ENCODE peak calls at places on chromosomes 12 and 14, in four cellular contexts. One of them, this sample, is unnamed.

GRCh38 chr12:13882176-13882575 is 99.2 kb downstream of the GRIN2B start:
- DNase-seq in H1: no peak
- DNase-seq in Peyer's patch: no peak
- DNase-seq in transverse colon: no peak
- DNase-seq in this sample: no peak

GRCh38 chr14:87041290-87042020 is 951.5 kb downstream of the GALC start:
- DNase-seq in Peyer's patch: no peak
- DNase-seq in transverse colon: no peak
- DNase-seq in H1: no peak
- DNase-seq in this sample: no peak

GRCh38 chr14:24335461-24336146 is 733 bp upstream of the ADCY4 start:
- DNase-seq in H1: no peak
- DNase-seq in transverse colon: no peak
- DNase-seq in Peyer's patch: no peak
- DNase-seq in this sample: no peak

GRCh38 chr14:102264355-102264754 is 40.6 kb downstream of the MOK start:
- DNase-seq in transverse colon: no peak
- DNase-seq in Peyer's patch: no peak
- DNase-seq in H1: no peak
- DNase-seq in this sample: no peak

GRCh38 chr12:108618079-108618952 is 15.4 kb downstream of the SELPLG start:
- DNase-seq in transverse colon: peak; percentile 84
- DNase-seq in Peyer's patch: peak; percentile 81
- DNase-seq in H1: peak; percentile 95
- DNase-seq in this sample: no peak

GRCh38 chr12:44367916-44368315 is 508.2 kb downstream of the NELL2 start:
- DNase-seq in H1: no peak
- DNase-seq in transverse colon: no peak
- DNase-seq in Peyer's patch: no peak
- DNase-seq in this sample: no peak

GRCh38 chr14:66380143-66380542 is 106.0 kb upstream of the CCDC196 start:
- DNase-seq in transverse colon: no peak
- DNase-seq in H1: no peak
- DNase-seq in Peyer's patch: no peak
- DNase-seq in this sample: no peak

GRCh38 chr12:68137278-68137930 is 22.1 kb downstream of the IFNG start:
- DNase-seq in Peyer's patch: no peak
- DNase-seq in H1: no peak
- DNase-seq in transverse colon: no peak
- DNase-seq in this sample: no peak

GRCh38 chr12:113622410-113622809 is 150.7 kb upstream of the LHX5 start:
- DNase-seq in transverse colon: no peak
- DNase-seq in Peyer's patch: no peak
- DNase-seq in H1: no peak
- DNase-seq in this sample: no peak

GRCh38 chr14:68506645-68507405 is 286.0 kb downstream of the ZFP36L1 start:
- DNase-seq in Peyer's patch: no peak
- DNase-seq in transverse colon: no peak
- DNase-seq in H1: no peak
- DNase-seq in this sample: no peak

GRCh38 chr12:66066929-66067281 is 63.6 kb downstream of the LLPH start:
- DNase-seq in transverse colon: no peak
- DNase-seq in Peyer's patch: no peak
- DNase-seq in H1: no peak
- DNase-seq in this sample: no peak

GRCh38 chr12:57896437-57897201 is 44.7 kb upstream of the ATP23 start:
- DNase-seq in Peyer's patch: peak; percentile 83
- DNase-seq in H1: peak; percentile 80
- DNase-seq in transverse colon: peak; percentile 79
- DNase-seq in this sample: no peak

GRCh38 chr12:72570601-72571000 is 298.4 kb downstream of the TRHDE start:
- DNase-seq in Peyer's patch: no peak
- DNase-seq in transverse colon: no peak
- DNase-seq in H1: peak; percentile 63
- DNase-seq in this sample: no peak

GRCh38 chr12:21962821-21963220 is 21.6 kb upstream of the ABCC9 start:
- DNase-seq in transverse colon: no peak
- DNase-seq in Peyer's patch: no peak
- DNase-seq in H1: no peak
- DNase-seq in this sample: no peak

GRCh38 chr14:49863483-49864262 is 11.1 kb upstream of the NEMF start:
- DNase-seq in H1: no peak
- DNase-seq in Peyer's patch: no peak
- DNase-seq in transverse colon: no peak
- DNase-seq in this sample: no peak

GRCh38 chr12:120365675-120366340 is 3.2 kb downstream of the MSI1 start:
- DNase-seq in H1: no peak
- DNase-seq in transverse colon: peak; percentile 76
- DNase-seq in Peyer's patch: peak; percentile 79
- DNase-seq in this sample: no peak
- H3K4me1 ChIP-seq in H1: peaks cover 41% of the 10 kb centered on the region
- H3K4me1 ChIP-seq in transverse colon: peaks cover 39% of the 10 kb centered on the region
- H3K4me1 ChIP-seq in Peyer's patch: no peaks in the 10 kb centered on the region
- H3K4me1 ChIP-seq in this sample: peaks cover 44% of the 10 kb centered on the region

DNA sequence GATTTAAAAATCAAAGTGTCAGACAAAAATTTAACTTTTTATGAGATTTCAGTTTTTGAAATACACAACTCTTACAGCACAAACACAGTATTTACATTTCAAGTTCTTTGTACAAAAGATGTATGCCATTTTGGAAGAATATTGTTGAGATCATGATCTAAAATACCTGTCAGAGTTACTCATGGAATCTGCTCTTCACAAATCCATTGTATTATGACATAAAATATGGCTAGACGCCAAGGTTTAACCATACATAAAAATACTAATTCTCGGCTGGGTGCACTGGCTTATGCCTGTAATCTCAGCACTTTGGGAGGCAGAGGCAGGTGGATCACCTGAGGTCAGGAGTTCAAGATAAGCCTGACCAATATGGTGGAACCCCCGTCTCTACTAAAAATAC is 6.2 kb upstream of the SYCP3 start:
- DNase-seq in H1: no peak
- DNase-seq in transverse colon: no peak
- DNase-seq in Peyer's patch: no peak
- DNase-seq in this sample: no peak
- H3K4me1 ChIP-seq in H1: peaks cover 3% of the 10 kb centered on the region
- H3K4me1 ChIP-seq in transverse colon: no peaks in the 10 kb centered on the region
- H3K4me1 ChIP-seq in Peyer's patch: no peaks in the 10 kb centered on the region
- H3K4me1 ChIP-seq in this sample: no peaks in the 10 kb centered on the region

GRCh38 chr14:61512026-61512425 is 183.3 kb upstream of the HIF1A start:
- DNase-seq in transverse colon: no peak
- DNase-seq in H1: no peak
- DNase-seq in Peyer's patch: no peak
- DNase-seq in this sample: no peak
- H3K4me1 ChIP-seq in transverse colon: peaks cover 33% of the 10 kb centered on the region
- H3K4me1 ChIP-seq in H1: peaks cover 2% of the 10 kb centered on the region
- H3K4me1 ChIP-seq in Peyer's patch: no peaks in the 10 kb centered on the region
- H3K4me1 ChIP-seq in this sample: peaks cover 86% of the 10 kb centered on the region

GRCh38 chr12:6535960-6536847 is 1.9 kb downstream of the GAPDH start:
- DNase-seq in transverse colon: no peak
- DNase-seq in H1: no peak
- DNase-seq in Peyer's patch: no peak
- DNase-seq in this sample: no peak

GRCh38 chr12:6535697-6535946 is 1.3 kb downstream of the GAPDH start:
- DNase-seq in Peyer's patch: no peak
- DNase-seq in transverse colon: no peak
- DNase-seq in H1: no peak
- DNase-seq in this sample: no peak

GRCh38 chr12:6538420-6539275 is 4.3 kb downstream of the GAPDH start:
- DNase-seq in transverse colon: no peak
- DNase-seq in Peyer's patch: no peak
- DNase-seq in H1: no peak
- DNase-seq in this sample: no peak

GRCh38 chr12:6534914-6535696 is 788 bp downstream of the GAPDH start:
- DNase-seq in H1: peak; percentile 79
- DNase-seq in transverse colon: peak; percentile 82
- DNase-seq in Peyer's patch: peak; percentile 84
- DNase-seq in this sample: no peak

GRCh38 chr12:6536894-6537579 is 2.7 kb downstream of the GAPDH start:
- DNase-seq in H1: no peak
- DNase-seq in Peyer's patch: no peak
- DNase-seq in transverse colon: no peak
- DNase-seq in this sample: no peak
- H3K4me1 ChIP-seq in H1: peaks cover 22% of the 10 kb centered on the region
- H3K4me1 ChIP-seq in Peyer's patch: peaks cover 4% of the 10 kb centered on the region
- H3K4me1 ChIP-seq in transverse colon: peaks cover 59% of the 10 kb centered on the region
- H3K4me1 ChIP-seq in this sample: peaks cover 56% of the 10 kb centered on the region

GRCh38 chr14:35342160-35343010 is 50.2 kb downstream of the PSMA6 start:
- DNase-seq in Peyer's patch: no peak
- DNase-seq in transverse colon: no peak
- DNase-seq in H1: no peak
- DNase-seq in this sample: no peak
- H3K4me1 ChIP-seq in Peyer's patch: peaks cover 10% of the 10 kb centered on the region
- H3K4me1 ChIP-seq in transverse colon: peaks cover 56% of the 10 kb centered on the region
- H3K4me1 ChIP-seq in H1: peaks cover 16% of the 10 kb centered on the region
- H3K4me1 ChIP-seq in this sample: peaks cover 72% of the 10 kb centered on the region

GRCh38 chr14:103444837-103445524 is 59.8 kb downstream of the MARK3 start:
- DNase-seq in H1: no peak
- DNase-seq in Peyer's patch: no peak
- DNase-seq in transverse colon: no peak
- DNase-seq in this sample: no peak
- H3K4me1 ChIP-seq in H1: peaks cover 8% of the 10 kb centered on the region
- H3K4me1 ChIP-seq in Peyer's patch: no peaks in the 10 kb centered on the region
- H3K4me1 ChIP-seq in transverse colon: no peaks in the 10 kb centered on the region
- H3K4me1 ChIP-seq in this sample: no peaks in the 10 kb centered on the region